ENCODE peak calls at places on chromosome 14, in nine cellular contexts. M is stomach, N is transverse colon, R is K562, Q is sigmoid colon, B is HepG2, U is ovary, D is tibial nerve, Y is suprapubic skin. E is an unnamed sample. For H3K27me3, the result is how much of the 10 kb centered on the place peaks cover.

GRCh38 chr14:87690076-87690661 is 302.8 kb downstream of the GALC start:
- DNase-seq in M (no peak), N (no peak), R (no peak), Q (no peak), B (no peak), U (no peak), D (no peak), Y (no peak), E (no peak)

GRCh38 chr14:94139006-94139405 is 9.6 kb upstream of the IFI27L2 start:
- DNase-seq in M (no peak), N (no peak), R (no peak), Q (no peak), B (no peak), U (no peak), D (no peak), Y (no peak), E (no peak)

GRCh38 chr14:89849931-89850330 is 104.6 kb downstream of the EFCAB11 start:
- DNase-seq in M (no peak), N (no peak), R (no peak), Q (no peak), B (no peak), U (no peak), D (no peak), Y (no peak), E (no peak)

GRCh38 chr14:103257211-103257962 is 76.7 kb upstream of the EIF5 start:
- DNase-seq in M (no peak), N (no peak), R (no peak), Q (no peak), B (no peak), U (no peak), D (no peak), Y (no peak), E (no peak)

GRCh38 chr14:102279688-102280348 is 25.1 kb downstream of the MOK start:
- DNase-seq in M (no peak), N (no peak), R (no peak), Q (no peak), B (peak), U (no peak), D (no peak), Y (no peak), E (no peak)

GRCh38 chr14:104806625-104807465 is 5.9 kb downstream of the ZBTB42 start:
- DNase-seq in M (no peak), N (no peak), R (no peak), Q (no peak), B (no peak), U (no peak), D (no peak), Y (no peak), E (no peak)

GRCh38 chr14:94761348-94761998 is 8.4 kb downstream of the GSC start:
- DNase-seq in M (no peak), N (no peak), R (no peak), Q (peak), B (no peak), U (no peak), D (peak), Y (peak), E (no peak)

GRCh38 chr14:25132734-25133422 is 82.9 kb upstream of the STXBP6 start:
- DNase-seq in M (peak), N (peak), R (peak), Q (peak), B (peak), U (peak), D (no peak), Y (no peak), E (peak)

GRCh38 chr14:105844047-105844630 is 317.8 kb downstream of the TMEM121 start:
- DNase-seq in M (no peak), N (no peak), R (no peak), Q (no peak), B (no peak), U (no peak), D (no peak), Y (no peak), E (peak)

GRCh38 chr14:68680541-68681051 is 112.3 kb downstream of the ZFP36L1 start:
- DNase-seq in M (no peak), N (no peak), R (no peak), Q (peak), B (no peak), U (no peak), D (peak), Y (peak), E (peak)

GRCh38 chr14:106556665-106557289 is 1030.4 kb downstream of the TMEM121 start:
- DNase-seq in M (peak), N (peak), R (peak), Q (no peak), B (peak), U (peak), D (peak), Y (no peak), E (peak)

GRCh38 chr14:36773136-36773540 is 111.5 kb downstream of the PAX9 start:
- DNase-seq in M (no peak), N (no peak), R (peak), Q (no peak), B (peak), U (no peak), D (no peak), Y (no peak), E (no peak)

GRCh38 chr14:74638970-74639369 is 26.9 kb upstream of the LTBP2 start:
- DNase-seq in M (no peak), N (no peak), R (no peak), Q (no peak), B (no peak), U (no peak), D (no peak), Y (no peak), E (no peak)

GRCh38 chr14:67510836-67511235 is 22.3 kb upstream of the PLEKHH1 start:
- DNase-seq in M (no peak), N (no peak), R (no peak), Q (no peak), B (no peak), U (no peak), D (no peak), Y (no peak), E (no peak)

GRCh38 chr14:59086241-59086899 is 102.1 kb upstream of the DAAM1 start:
- DNase-seq in M (no peak), N (no peak), R (no peak), Q (no peak), B (no peak), U (no peak), D (no peak), Y (no peak), E (no peak)

GRCh38 chr14:71555654-71556559 is 376.3 kb upstream of the RGS6 start:
- DNase-seq in M (no peak), N (peak), R (peak), Q (no peak), B (peak), U (no peak), D (no peak), Y (no peak), E (peak)

DNA sequence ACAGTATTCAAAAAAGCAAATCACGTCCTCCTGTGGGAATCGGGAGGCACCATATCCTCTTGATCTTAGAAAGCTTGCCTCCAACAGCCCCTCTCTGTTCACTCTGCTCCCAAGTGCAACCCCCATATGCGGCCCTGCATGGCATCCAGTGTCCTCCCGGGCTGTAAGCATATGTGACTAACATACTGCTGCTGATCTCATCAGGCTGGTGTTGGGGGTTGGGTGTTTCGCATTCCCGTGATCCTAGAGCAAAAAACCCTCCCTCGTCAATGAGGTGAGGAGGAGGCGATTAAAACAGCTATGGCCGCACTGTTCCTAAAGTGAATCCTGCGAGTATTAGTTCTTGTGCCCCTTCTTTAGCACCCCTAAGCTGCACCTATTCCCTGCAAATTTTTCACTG is 28.1 kb upstream of the PPM1A start:
- DNase-seq in M (no peak), N (no peak), R (no peak), Q (no peak), B (no peak), U (no peak), D (no peak), Y (no peak), E (no peak)
- TF ChIP-seq POLR2A in M (no peak), N (no peak), R (no peak), Q (no peak), B (no peak), U (no peak), D (no peak), Y (no peak), E (no peak)

GRCh38 chr14:32618991-32619390 is 289.9 kb downstream of the AKAP6 start:
- DNase-seq in M (no peak), N (no peak), R (no peak), Q (no peak), B (no peak), U (no peak), D (no peak), Y (no peak), E (no peak)

GRCh38 chr14:32622742-32623141 is 293.6 kb downstream of the AKAP6 start:
- DNase-seq in M (no peak), N (no peak), R (no peak), Q (no peak), B (no peak), U (no peak), D (no peak), Y (no peak), E (no peak)

GRCh38 chr14:32621585-32621984 is 292.5 kb downstream of the AKAP6 start:
- DNase-seq in M (no peak), N (no peak), R (no peak), Q (no peak), B (no peak), U (no peak), D (no peak), Y (no peak), E (no peak)

GRCh38 chr14:32620724-32621123 is 291.6 kb downstream of the AKAP6 start:
- DNase-seq in M (no peak), N (no peak), R (no peak), Q (no peak), B (no peak), U (no peak), D (no peak), Y (no peak), E (no peak)

GRCh38 chr14:32620303-32620702 is 291.2 kb downstream of the AKAP6 start:
- DNase-seq in M (no peak), N (no peak), R (no peak), Q (no peak), B (no peak), U (no peak), D (no peak), Y (no peak), E (no peak)
- TF ChIP-seq EP300 in M (no peak), N (no peak), R (no peak), Q (no peak), B (no peak), U (no peak), D (no peak), Y (no peak), E (no peak)

GRCh38 chr14:31261859-31262739 is 54.5 kb upstream of the HECTD1 start:
- DNase-seq in M (peak), N (no peak), R (no peak), Q (peak), B (peak), U (no peak), D (peak), Y (peak), E (no peak)
- H3K27me3 ChIP-seq in M (under half), N (under half), R (under half), Q (under half), B (under half), U (under half), D (under half), Y (under half), E (under half)

DNA sequence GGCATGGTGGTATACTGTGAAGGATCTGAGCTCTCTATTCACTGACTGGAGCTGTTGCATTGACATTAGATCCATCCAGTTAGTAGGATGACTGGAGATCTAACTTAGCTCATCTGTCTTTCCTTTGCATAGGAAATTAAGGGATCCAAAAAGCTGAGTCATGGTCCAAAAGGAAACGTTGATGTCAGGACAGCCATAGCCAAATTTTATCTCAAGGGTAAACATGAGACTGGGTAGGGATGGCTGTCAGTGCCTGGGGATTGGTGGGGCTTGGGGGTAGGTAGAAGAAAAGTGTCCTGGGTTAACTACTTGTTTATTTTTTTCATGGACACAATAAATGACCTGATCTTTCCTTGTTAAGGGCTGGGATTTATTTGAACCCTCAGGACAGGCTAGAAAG is 4.6 kb downstream of the FAM177A1 start:
- DNase-seq in M (no peak), N (no peak), R (peak), Q (no peak), B (peak), U (no peak), D (no peak), Y (no peak), E (no peak)
- TF ChIP-seq POLR2A in M (no peak), N (no peak), R (no peak), Q (no peak), B (no peak), U (no peak), D (no peak), Y (no peak), E (no peak)

GRCh38 chr14:46306267-46306666 is 345.3 kb downstream of the RPL10L start:
- DNase-seq in M (no peak), N (no peak), R (no peak), Q (no peak), B (no peak), U (no peak), D (no peak), Y (no peak), E (no peak)
- TF ChIP-seq EP300 in M (no peak), N (no peak), R (no peak), Q (no peak), B (no peak), U (no peak), D (no peak), Y (no peak), E (no peak)

DNA sequence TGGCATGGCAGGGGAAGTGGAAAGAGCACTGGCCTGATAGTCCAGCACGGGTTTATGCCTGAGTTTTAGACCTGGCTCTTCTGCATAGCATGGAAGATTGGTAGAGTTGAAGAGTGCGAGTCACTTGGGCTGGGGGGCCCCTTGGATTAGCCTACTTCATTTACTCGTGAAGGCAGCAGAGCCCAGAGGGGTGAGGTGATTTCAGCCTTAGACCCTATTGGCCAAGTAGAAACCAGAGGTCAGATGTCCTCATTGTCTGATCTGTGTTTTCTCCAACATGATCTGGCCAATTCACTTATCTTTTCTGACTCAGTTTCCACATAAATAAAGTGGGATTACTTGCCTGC is 1.9 kb downstream of the PLEKHG3 start:
- DNase-seq in M (no peak), N (no peak), R (no peak), Q (peak), B (no peak), U (no peak), D (no peak), Y (peak), E (no peak)
- H3K27me3 ChIP-seq in M (under half), N (under half), R (half or more), Q (under half), B (under half), U (under half), D (under half), Y (under half), E (under half)

E was measured in upper lobe of left lung.